ENCODE peak calls at places on chromosomes 6 and 20, in eight cellular contexts. B is GM20000; X is RWPE1; D is GM18507; Z is C1 segment of cervical spinal cord; U is stimulated activated CD8-positive, alpha-beta memory T cell treated with anti-CD3 and anti-CD28 coated beads, Interleukin-7, amount 100 ng/mL, for 1 hour; O is neural progenitor cell; Y is activated effector memory CD4-positive, alpha-beta T cell treated with anti-CD3 and anti-CD28 coated beads, Interleukin-2, amount 50 U/mL, for 16 hours. P is an unnamed sample.

GRCh38 chr6:145727817-145728388 is 7.4 kb downstream of the EPM2A start:
- DNase-seq in B (no peak), X (no peak), D (no peak), Z (no peak), U (no peak), O (no peak), Y (no peak), P (no peak)

GRCh38 chr6:24358219-24358821 is 461 bp upstream of the DCDC2 start:
- DNase-seq in B (no peak), X (no peak), D (no peak), Z (no peak), U (no peak), O (peak), Y (no peak), P (no peak)

GRCh38 chr20:1293641-1294379 is 27.7 kb downstream of the SNPH start:
- DNase-seq in B (no peak), X (no peak), D (no peak), Z (no peak), U (no peak), O (no peak), Y (no peak), P (no peak)

GRCh38 chr20:48706116-48706656 is 121.6 kb downstream of the PREX1 start:
- DNase-seq in B (no peak), X (no peak), D (no peak), Z (no peak), U (no peak), O (no peak), Y (no peak), P (no peak)

GRCh38 chr20:62816031-62816878 is 595 bp upstream of the COL9A3 start:
- DNase-seq in B (no peak), X (no peak), D (no peak), Z (no peak), U (no peak), O (peak), Y (no peak), P (no peak)

GRCh38 chr6:301929-302705 is 9.8 kb downstream of the DUSP22 start:
- DNase-seq in B (no peak), X (no peak), D (no peak), Z (no peak), U (no peak), O (no peak), Y (no peak), P (no peak)

GRCh38 chr6:90508753-90509152 is 78.1 kb downstream of the MAP3K7 start:
- DNase-seq in B (no peak), X (no peak), D (no peak), Z (no peak), U (no peak), O (peak), Y (no peak), P (no peak)

GRCh38 chr6:131065824-131066171 is 2.8 kb upstream of the EPB41L2 start:
- DNase-seq in B (no peak), X (no peak), D (no peak), Z (no peak), U (no peak), O (no peak), Y (no peak), P (no peak)

GRCh38 chr6:123022980-123023379 is 26.9 kb downstream of the CLVS2 start:
- DNase-seq in B (no peak), X (no peak), D (no peak), Z (no peak), U (no peak), O (peak), Y (no peak), P (no peak)

GRCh38 chr6:15962449-15962764 is 166.5 kb upstream of the MYLIP start:
- DNase-seq in B (peak), X (peak), D (no peak), Z (no peak), U (no peak), O (no peak), Y (no peak), P (no peak)

GRCh38 chr6:80967618-80968017 is 784.9 kb downstream of the TENT5A start:
- DNase-seq in B (no peak), X (no peak), D (no peak), Z (no peak), U (no peak), O (peak), Y (no peak), P (no peak)

GRCh38 chr20:35627121-35627520 is 11.5 kb downstream of the SPAG4 start:
- DNase-seq in B (no peak), X (no peak), D (no peak), Z (no peak), U (no peak), O (no peak), Y (no peak), P (no peak)

GRCh38 chr6:70377372-70377771 is 35.9 kb upstream of the FAM135A start:
- DNase-seq in B (no peak), X (no peak), D (no peak), Z (no peak), U (no peak), O (no peak), Y (no peak), P (no peak)

GRCh38 chr20:63598479-63599395 is 24.7 kb upstream of the HELZ2 start:
- DNase-seq in B (no peak), X (no peak), D (no peak), Z (no peak), U (no peak), O (no peak), Y (no peak), P (no peak)

GRCh38 chr20:924639-925038 is 8.5 kb upstream of the ANGPT4 start:
- DNase-seq in B (no peak), X (no peak), D (no peak), Z (no peak), U (no peak), O (no peak), Y (no peak), P (no peak)

P was measured in suprapubic skin.